ENCODE peak calls at places on chromosomes 2 and 18, in eight cellular contexts. N, O, X, I, Z, U, L and S are unnamed samples.

GRCh38 chr2:242038166-242038927 is 168.8 kb downstream of the RTP5 start:
- DNase-seq in L (no peak), Z (no peak), U (no peak), N (peak; percentile 54), O (no peak), X (no peak), I (no peak), S (peak; percentile 59)

GRCh38 chr2:201985740-201986735 is 47.6 kb upstream of the FZD7 start:
- DNase-seq in N (no peak), L (no peak), X (no peak), O (peak; percentile 22), U (no peak), Z (no peak), I (no peak), S (no peak)

GRCh38 chr2:149049142-149049541 is 10.6 kb downstream of the LYPD6B start:
- DNase-seq in X (no peak), Z (no peak), O (peak; percentile 79), U (no peak), L (no peak), I (peak; percentile 17), N (no peak), S (no peak)

GRCh38 chr2:133264951-133265949 is 303.0 kb downstream of the NCKAP5 start:
- DNase-seq in N (peak; percentile 64), U (no peak), Z (no peak), L (no peak), I (no peak), X (no peak), O (peak; percentile 23), S (peak; percentile 56)

GRCh38 chr18:32418148-32418547 is 52.5 kb downstream of the GAREM1 start:
- DNase-seq in I (no peak), X (no peak), U (no peak), Z (no peak), N (no peak), O (no peak), L (no peak), S (no peak)

GRCh38 chr2:53252115-53252514 is 515.5 kb upstream of the CHAC2 start:
- DNase-seq in L (no peak), N (no peak), Z (no peak), I (peak; percentile 7), X (peak; percentile 12), O (no peak), U (no peak), S (no peak)

GRCh38 chr18:5604778-5605177 is 61.0 kb upstream of the EPB41L3 start:
- DNase-seq in X (no peak), N (no peak), I (no peak), Z (no peak), O (no peak), U (no peak), L (no peak), S (no peak)

GRCh38 chr2:63300835-63301234 is 250.2 kb downstream of the OTX1 start:
- DNase-seq in N (no peak), L (no peak), O (peak; percentile 5), U (no peak), Z (no peak), I (no peak), X (no peak), S (no peak)

GRCh38 chr2:44360749-44361329 is 455 bp downstream of the PREPL start:
- DNase-seq in N (no peak), O (peak; percentile 36), U (peak; percentile 34), I (peak; percentile 27), L (peak; percentile 42), Z (no peak), X (peak; percentile 34), S (no peak)

GRCh38 chr2:168849610-168850009 is 40.6 kb downstream of the SPC25 start:
- DNase-seq in O (peak; percentile 17), L (peak; percentile 56), Z (no peak), X (peak; percentile 21), I (peak; percentile 58), N (peak; percentile 77), U (peak; percentile 35), S (peak; percentile 77)